ENCODE peak calls at places on chromosomes 6 and 20, in ten cellular contexts. K is lower leg skin, D is IMR-90, H is stomach, Z is ovary, L is sigmoid colon, B is Peyer's patch, Y is heart left ventricle, S is esophagus muscularis mucosa, V is HCT116. Q is an unnamed sample.

GRCh38 chr20:49203011-49203410 is 14.9 kb upstream of the STAU1 start:
- DNase-seq in V (no peak), B (no peak), S (no peak), K (no peak), Z (no peak), L (peak; percentile 12), Y (no peak), H (no peak), D (no peak), Q (no peak)

GRCh38 chr20:10861086-10861485 is 187.3 kb upstream of the JAG1 start:
- DNase-seq in Z (no peak), S (no peak), V (no peak), L (no peak), K (no peak), D (peak; percentile 83), Y (no peak), H (no peak), B (no peak), Q (no peak)

GRCh38 chr6:140366991-140367390 is 992.5 kb upstream of the CITED2 start:
- DNase-seq in V (no peak), Y (no peak), Z (no peak), S (no peak), H (no peak), L (no peak), B (no peak), D (peak; percentile 95), K (no peak), Q (no peak)

GRCh38 chr20:13271977-13272975 is 51.2 kb downstream of the ISM1 start:
- DNase-seq in D (no peak), B (no peak), Y (no peak), S (no peak), K (no peak), H (no peak), L (no peak), V (no peak), Z (no peak), Q (no peak)

GRCh38 chr20:1579488-1579887 is 22.0 kb upstream of the SIRPD start:
- DNase-seq in H (no peak), B (no peak), D (no peak), Z (no peak), Y (no peak), S (no peak), L (no peak), K (no peak), V (no peak), Q (no peak)

GRCh38 chr6:3377536-3378397 is 79.1 kb downstream of the SLC22A23 start:
- DNase-seq in S (no peak), Y (no peak), Z (no peak), D (peak; percentile 39), L (peak; percentile 25), B (no peak), H (no peak), K (peak; percentile 45), V (no peak), Q (no peak)

GRCh38 chr6:44219053-44219814 is 2.5 kb downstream of the MYMX start:
- DNase-seq in S (peak; percentile 95), K (peak; percentile 70), B (peak; percentile 64), V (no peak), L (peak; percentile 95), Y (peak; percentile 93), Z (peak; percentile 87), H (peak; percentile 88), D (peak; percentile 55), Q (peak; percentile 71)

GRCh38 chr6:108651781-108652227 is 91.1 kb downstream of the FOXO3 start:
- DNase-seq in S (no peak), Y (peak; percentile 67), B (no peak), H (no peak), V (no peak), D (peak; percentile 92), L (peak; percentile 85), Z (peak; percentile 29), K (peak; percentile 64), Q (no peak)

GRCh38 chr6:137271245-137272183 is 52.3 kb upstream of the IFNGR1 start:
- DNase-seq in S (no peak), V (peak; percentile 65), L (no peak), Z (no peak), K (no peak), D (peak; percentile 63), B (no peak), H (no peak), Y (no peak), Q (no peak)

GRCh38 chr6:37653933-37654565 is 43.6 kb downstream of the MDGA1 start:
- DNase-seq in K (no peak), S (no peak), H (peak; percentile 35), V (peak; percentile 47), L (no peak), Y (no peak), Z (no peak), B (no peak), D (peak; percentile 34), Q (peak; percentile 57)

GRCh38 chr20:40274912-40275654 is 414.0 kb downstream of the MAFB start:
- DNase-seq in H (no peak), V (no peak), S (no peak), D (no peak), Z (no peak), L (no peak), B (no peak), K (no peak), Y (no peak), Q (no peak)
- TF ChIP-seq POLR2A in H (no peak), V (no peak), S (no peak), D (no peak), Z (no peak), L (no peak), B (no peak), K (no peak), Y (no peak), Q (no peak)

GRCh38 chr6:28134716-28135115 is 7.0 kb upstream of the ZKSCAN8 start:
- DNase-seq in L (no peak), B (no peak), K (no peak), S (no peak), H (no peak), Y (no peak), Z (no peak), V (no peak), D (no peak), Q (no peak)

GRCh38 chr6:28134015-28134414 is 7.7 kb upstream of the ZKSCAN8 start:
- DNase-seq in Z (no peak), B (no peak), Y (no peak), S (no peak), D (peak; percentile 52), H (no peak), V (peak; percentile 29), K (no peak), L (no peak), Q (no peak)

GRCh38 chr6:28137458-28138020 is 4.1 kb upstream of the ZKSCAN8 start:
- DNase-seq in K (no peak), Y (no peak), L (no peak), H (no peak), D (peak; percentile 14), Z (no peak), V (no peak), B (no peak), S (no peak), Q (peak; percentile 19)

GRCh38 chr6:28135393-28135792 is 6.3 kb upstream of the ZKSCAN8 start:
- DNase-seq in S (no peak), H (no peak), K (no peak), D (no peak), B (no peak), Z (no peak), Y (no peak), L (no peak), V (no peak), Q (no peak)

DNA sequence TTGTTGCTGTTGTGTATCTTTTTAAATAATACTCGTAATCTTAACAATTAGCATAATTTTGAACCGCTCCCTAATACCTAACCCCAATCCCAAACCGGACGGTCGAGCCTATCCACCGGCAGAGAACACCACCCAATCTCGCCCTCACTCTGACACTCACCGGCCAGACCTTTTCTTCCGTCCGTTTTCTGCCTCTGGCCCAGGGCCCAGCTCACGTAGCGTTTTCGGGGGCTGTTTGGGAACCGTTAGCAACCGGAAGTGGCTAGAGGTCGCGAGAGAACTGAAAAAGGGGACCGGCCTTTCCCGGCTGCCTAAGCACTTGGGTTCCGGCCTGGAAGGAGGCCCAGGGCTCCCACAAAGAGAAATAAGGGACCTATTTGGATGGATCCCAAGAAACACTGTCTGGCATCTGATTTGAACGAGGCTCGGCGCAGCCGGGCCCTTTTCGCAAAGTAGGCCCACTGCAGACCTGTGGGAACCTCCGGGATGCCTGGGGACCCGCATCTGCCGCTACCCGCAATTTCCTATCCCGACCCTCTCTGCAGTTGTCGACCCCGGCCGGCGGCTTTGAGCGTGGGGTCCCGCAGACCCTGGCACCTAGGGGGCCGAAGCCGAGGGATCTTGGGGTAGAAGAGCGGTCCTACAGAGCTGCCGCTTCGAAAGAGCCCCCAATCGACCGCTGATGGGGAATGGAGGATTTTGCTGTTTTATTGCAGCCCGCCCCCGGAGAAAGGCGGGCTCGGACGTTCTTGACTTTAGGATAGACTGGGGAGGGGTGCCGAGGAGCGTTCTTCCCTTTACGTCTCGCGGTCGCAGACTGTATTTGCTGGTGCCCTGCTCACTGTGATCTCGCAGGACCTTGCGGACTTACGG is 4.9 kb upstream of the ZKSCAN8 start:
- DNase-seq in H (peak; percentile 89), Y (peak; percentile 95), Z (peak; percentile 94), K (peak; percentile 88), L (peak; percentile 98), B (peak; percentile 79), D (peak; percentile 96), S (peak; percentile 97), V (peak; percentile 78), Q (peak; percentile 35)
- TF ChIP-seq POLR2A in H (no peak), Y (no peak), Z (peak; percentile 29), K (no peak), L (no peak), B (no peak), D (peak; percentile 72), S (no peak), V (peak; percentile 44), Q (peak; percentile 86)

GRCh38 chr6:85449388-85449817 is 480 bp upstream of the NT5E start:
- DNase-seq in K (no peak), H (no peak), L (peak; percentile 75), S (no peak), Y (peak; percentile 33), B (peak; percentile 66), V (no peak), D (peak; percentile 85), Z (peak; percentile 72), Q (peak; percentile 50)
- TF ChIP-seq POLR2A in K (no peak), H (no peak), L (no peak), S (no peak), Y (no peak), B (no peak), V (no peak), D (peak; percentile 86), Z (no peak), Q (no peak)

DNA sequence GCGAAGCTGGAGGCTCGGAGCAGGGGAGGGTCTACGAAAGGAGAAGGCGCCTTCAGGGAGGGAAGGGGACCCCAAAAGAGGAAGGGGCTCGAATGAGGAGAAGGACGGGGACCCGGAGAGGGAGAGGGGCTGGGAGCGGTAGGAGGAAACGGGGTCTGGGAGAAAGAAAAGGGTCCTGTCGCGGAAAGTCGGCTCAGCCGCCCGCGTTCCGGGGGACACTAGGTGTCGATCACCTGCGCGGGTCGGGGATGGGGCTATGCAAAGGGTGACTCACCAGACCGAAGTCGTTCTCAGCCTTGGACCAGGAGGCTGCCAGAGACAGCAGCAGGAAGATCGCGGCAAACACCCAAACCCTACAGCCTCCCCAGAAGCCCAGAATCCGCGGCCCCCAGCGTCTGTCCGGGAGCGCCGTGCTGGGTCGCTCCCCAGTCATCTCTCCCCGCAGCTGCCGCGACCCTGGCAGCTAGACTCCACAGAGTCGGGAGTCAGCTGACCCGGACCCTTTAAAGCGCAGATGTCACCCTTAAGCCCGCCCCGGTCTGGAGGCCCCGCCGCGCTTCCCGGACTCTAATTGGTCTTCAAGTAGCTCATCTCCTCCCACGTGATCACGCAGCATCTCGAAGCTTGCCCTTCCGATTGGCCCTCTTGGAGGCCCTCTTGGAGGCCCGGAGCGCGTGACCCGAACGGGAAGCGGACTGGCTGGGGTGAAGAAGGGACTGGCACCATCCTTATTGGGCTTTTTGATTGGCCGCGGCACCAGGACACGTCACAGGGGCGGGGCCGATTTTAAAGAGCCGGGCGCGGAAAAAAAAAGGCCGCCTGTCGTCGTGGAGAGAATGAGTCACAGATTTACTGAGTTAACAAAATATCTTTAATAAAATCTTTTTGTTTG is at the start of gene NEU1:
- DNase-seq in S (peak; percentile 100), Z (peak; percentile 100), K (peak; percentile 100), B (peak; percentile 100), L (peak; percentile 100), Y (peak; percentile 100), D (peak; percentile 100), V (peak; percentile 100), H (peak; percentile 99), Q (peak; percentile 99)
- TF ChIP-seq POLR2A in S (peak; percentile 93), Z (peak; percentile 97), K (peak; percentile 89), B (peak; percentile 93), L (peak; percentile 97), Y (peak; percentile 88), D (peak; percentile 98), V (peak; percentile 83), H (no peak), Q (peak; percentile 98)

Q was measured in GM12892.